ENCODE peak calls at places on chromosome 17, in four cellular contexts. J is activated T-cell treated with anti-CD3 and anti-CD28 coated beads for 1 hour, S is fibroblast of pulmonary artery, Y is HFFc6. N is an unnamed sample.

GRCh38 chr17:39533891-39534290 is 72.6 kb downstream of the CDK12 start:
- DNase-seq in J (no peak), S (no peak), Y (no peak), N (no peak)

GRCh38 chr17:65013613-65014391 is 42.7 kb downstream of the GNA13 start:
- DNase-seq in J (no peak), S (peak), Y (peak), N (no peak)

GRCh38 chr17:17055286-17056166 is 13.3 kb downstream of the MPRIP start:
- DNase-seq in J (no peak), S (no peak), Y (no peak), N (no peak)

GRCh38 chr17:29914819-29915537 is 15.1 kb downstream of the SSH2 start:
- DNase-seq in J (no peak), S (no peak), Y (no peak), N (no peak)

GRCh38 chr17:44236444-44236991 is 17.0 kb upstream of the UBTF start:
- DNase-seq in J (no peak), S (no peak), Y (no peak), N (no peak)

GRCh38 chr17:76671123-76671911 is 27.8 kb upstream of the ST6GALNAC1 start:
- DNase-seq in J (peak), S (peak), Y (peak), N (peak)

GRCh38 chr17:1154704-1155103 is 25.1 kb downstream of the ABR start:
- DNase-seq in J (no peak), S (no peak), Y (no peak), N (no peak)

GRCh38 chr17:72684405-72685020 is 408.0 kb downstream of the SLC39A11 start:
- DNase-seq in J (no peak), S (no peak), Y (no peak), N (no peak)

GRCh38 chr17:48596735-48597491 is 3.3 kb upstream of the HOXB5 start:
- DNase-seq in J (no peak), S (no peak), Y (no peak), N (no peak)

GRCh38 chr17:5237541-5238016 is 2.9 kb upstream of the SCIMP start:
- DNase-seq in J (no peak), S (peak), Y (peak), N (no peak)

GRCh38 chr17:34218757-34219156 is 36.3 kb upstream of the CCL2 start:
- DNase-seq in J (no peak), S (no peak), Y (no peak), N (no peak)

GRCh38 chr17:77148109-77148958 is 7.6 kb downstream of the SEC14L1 start:
- DNase-seq in J (no peak), S (no peak), Y (no peak), N (no peak)

GRCh38 chr17:3529817-3530741 is 27.5 kb downstream of the TRPV3 start:
- DNase-seq in J (no peak), S (peak), Y (no peak), N (peak)

GRCh38 chr17:61405047-61405685 is 5.5 kb downstream of the TBX2 start:
- DNase-seq in J (no peak), S (no peak), Y (no peak), N (no peak)

GRCh38 chr17:44217738-44218343 is 1.6 kb downstream of the UBTF start:
- DNase-seq in J (no peak), S (no peak), Y (no peak), N (peak)

GRCh38 chr17:44011876-44012275 is 2.9 kb downstream of the TMEM101 start:
- DNase-seq in J (no peak), S (no peak), Y (no peak), N (no peak)

GRCh38 chr17:6627019-6627418 is 13.5 kb downstream of the KIAA0753 start:
- DNase-seq in J (no peak), S (peak), Y (peak), N (no peak)

GRCh38 chr17:48567209-48567608 is 10.9 kb downstream of the HOXB4 start:
- DNase-seq in J (no peak), S (no peak), Y (no peak), N (no peak)

GRCh38 chr17:71592431-71592830 is 528.4 kb upstream of the SOX9 start:
- DNase-seq in J (no peak), S (no peak), Y (no peak), N (no peak)

GRCh38 chr17:10737168-10737622 is 7.4 kb upstream of the TMEM220 start:
- DNase-seq in J (peak), S (peak), Y (peak), N (peak)

GRCh38 chr17:35732806-35733136 is 1.3 kb downstream of the RASL10B start:
- DNase-seq in J (no peak), S (no peak), Y (no peak), N (no peak)

GRCh38 chr17:22278302-22279275 is 586.3 kb downstream of the KCNJ18 start:
- DNase-seq in J (no peak), S (no peak), Y (no peak), N (no peak)

GRCh38 chr17:16287563-16288027 is 65.7 kb downstream of the CENPV start:
- DNase-seq in J (no peak), S (peak), Y (peak), N (no peak)

GRCh38 chr17:82283208-82283749 is 9.8 kb upstream of the CSNK1D start:
- DNase-seq in J (no peak), S (peak), Y (peak), N (peak)

GRCh38 chr17:68909066-68909465 is 46.1 kb downstream of the ABCA8 start:
- DNase-seq in J (no peak), S (peak), Y (peak), N (peak)

GRCh38 chr17:19978206-19978802 is 676 bp upstream of the AKAP10 start:
- DNase-seq in J (no peak), S (no peak), Y (no peak), N (no peak)

GRCh38 chr17:81391964-81392908 is 3.0 kb upstream of the BAHCC1 start:
- DNase-seq in J (no peak), S (peak), Y (peak), N (peak)